ENCODE peak calls at places on chromosome 21, in four cellular contexts. One of them, this sample, is unnamed.

GRCh38 chr21:32298658-32299081 is at the start of gene MRAP:
- DNase-seq in activated B cell treated with CpG ODN at 0.5 μM for 24 hours: no peak
- DNase-seq in left ventricle myocardium inferior: no peak
- DNase-seq in naive thymus-derived CD8-positive, alpha-beta T cell: no peak
- DNase-seq in this sample: no peak

GRCh38 chr21:24225432-24225831 is 1381.8 kb downstream of the MRPL39 start:
- DNase-seq in activated B cell treated with CpG ODN at 0.5 μM for 24 hours: no peak
- DNase-seq in left ventricle myocardium inferior: no peak
- DNase-seq in naive thymus-derived CD8-positive, alpha-beta T cell: no peak
- DNase-seq in this sample: no peak

GRCh38 chr21:39208624-39209333 is 25.5 kb upstream of the PSMG1 start:
- DNase-seq in activated B cell treated with CpG ODN at 0.5 μM for 24 hours: no peak
- DNase-seq in left ventricle myocardium inferior: no peak
- DNase-seq in naive thymus-derived CD8-positive, alpha-beta T cell: no peak
- DNase-seq in this sample: no peak

GRCh38 chr21:28605138-28605537 is 387.5 kb downstream of the LTN1 start:
- DNase-seq in activated B cell treated with CpG ODN at 0.5 μM for 24 hours: no peak
- DNase-seq in left ventricle myocardium inferior: no peak
- DNase-seq in naive thymus-derived CD8-positive, alpha-beta T cell: peak
- DNase-seq in this sample: no peak

GRCh38 chr21:31985398-31985797 is 112.6 kb downstream of the HUNK start:
- DNase-seq in activated B cell treated with CpG ODN at 0.5 μM for 24 hours: no peak
- DNase-seq in left ventricle myocardium inferior: no peak
- DNase-seq in naive thymus-derived CD8-positive, alpha-beta T cell: no peak
- DNase-seq in this sample: no peak

GRCh38 chr21:44444286-44444931 is 10.9 kb upstream of the LRRC3 start:
- DNase-seq in activated B cell treated with CpG ODN at 0.5 μM for 24 hours: no peak
- DNase-seq in left ventricle myocardium inferior: peak
- DNase-seq in naive thymus-derived CD8-positive, alpha-beta T cell: no peak
- DNase-seq in this sample: no peak

GRCh38 chr21:42384184-42384583 is 11.7 kb downstream of the TMPRSS3 start:
- DNase-seq in activated B cell treated with CpG ODN at 0.5 μM for 24 hours: no peak
- DNase-seq in left ventricle myocardium inferior: no peak
- DNase-seq in naive thymus-derived CD8-positive, alpha-beta T cell: no peak
- DNase-seq in this sample: no peak

GRCh38 chr21:28308516-28308915 is 684.2 kb downstream of the LTN1 start:
- DNase-seq in activated B cell treated with CpG ODN at 0.5 μM for 24 hours: no peak
- DNase-seq in left ventricle myocardium inferior: no peak
- DNase-seq in naive thymus-derived CD8-positive, alpha-beta T cell: no peak
- DNase-seq in this sample: no peak

GRCh38 chr21:42475526-42476492 is 20.2 kb downstream of the RSPH1 start:
- DNase-seq in activated B cell treated with CpG ODN at 0.5 μM for 24 hours: no peak
- DNase-seq in left ventricle myocardium inferior: no peak
- DNase-seq in naive thymus-derived CD8-positive, alpha-beta T cell: no peak
- DNase-seq in this sample: peak

GRCh38 chr21:44932366-44933181 is 7.3 kb upstream of the SLX9 start:
- DNase-seq in activated B cell treated with CpG ODN at 0.5 μM for 24 hours: peak
- DNase-seq in left ventricle myocardium inferior: peak
- DNase-seq in naive thymus-derived CD8-positive, alpha-beta T cell: peak
- DNase-seq in this sample: no peak

GRCh38 chr21:38467369-38467768 is 30.9 kb downstream of the ERG start:
- DNase-seq in activated B cell treated with CpG ODN at 0.5 μM for 24 hours: no peak
- DNase-seq in left ventricle myocardium inferior: no peak
- DNase-seq in naive thymus-derived CD8-positive, alpha-beta T cell: no peak
- DNase-seq in this sample: no peak

GRCh38 chr21:39502631-39503030 is 50.9 kb downstream of the SH3BGR start:
- DNase-seq in activated B cell treated with CpG ODN at 0.5 μM for 24 hours: no peak
- DNase-seq in left ventricle myocardium inferior: no peak
- DNase-seq in naive thymus-derived CD8-positive, alpha-beta T cell: no peak
- DNase-seq in this sample: no peak

GRCh38 chr21:45460611-45461368 is 55.8 kb downstream of the COL18A1 start:
- DNase-seq in activated B cell treated with CpG ODN at 0.5 μM for 24 hours: no peak
- DNase-seq in left ventricle myocardium inferior: no peak
- DNase-seq in naive thymus-derived CD8-positive, alpha-beta T cell: no peak
- DNase-seq in this sample: no peak

GRCh38 chr21:23968008-23968407 is 1639.3 kb downstream of the MRPL39 start:
- DNase-seq in activated B cell treated with CpG ODN at 0.5 μM for 24 hours: no peak
- DNase-seq in left ventricle myocardium inferior: no peak
- DNase-seq in naive thymus-derived CD8-positive, alpha-beta T cell: no peak
- DNase-seq in this sample: no peak

GRCh38 chr21:14567557-14568279 is 21.6 kb upstream of the SAMSN1 start:
- DNase-seq in activated B cell treated with CpG ODN at 0.5 μM for 24 hours: no peak
- DNase-seq in left ventricle myocardium inferior: no peak
- DNase-seq in naive thymus-derived CD8-positive, alpha-beta T cell: no peak
- DNase-seq in this sample: no peak

GRCh38 chr21:43958364-43959158 is 53.5 kb upstream of the TRAPPC10 start:
- DNase-seq in activated B cell treated with CpG ODN at 0.5 μM for 24 hours: no peak
- DNase-seq in left ventricle myocardium inferior: no peak
- DNase-seq in naive thymus-derived CD8-positive, alpha-beta T cell: no peak
- DNase-seq in this sample: no peak

GRCh38 chr21:44800103-44800502 is 1.5 kb downstream of the UBE2G2 start:
- DNase-seq in activated B cell treated with CpG ODN at 0.5 μM for 24 hours: no peak
- DNase-seq in left ventricle myocardium inferior: no peak
- DNase-seq in naive thymus-derived CD8-positive, alpha-beta T cell: no peak
- DNase-seq in this sample: no peak

GRCh38 chr21:17818158-17819113 is 720 bp downstream of the C21orf91 start:
- DNase-seq in activated B cell treated with CpG ODN at 0.5 μM for 24 hours: no peak
- DNase-seq in left ventricle myocardium inferior: peak
- DNase-seq in naive thymus-derived CD8-positive, alpha-beta T cell: peak
- DNase-seq in this sample: peak

GRCh38 chr21:26752849-26753248 is 92.4 kb downstream of the ADAMTS1 start:
- DNase-seq in activated B cell treated with CpG ODN at 0.5 μM for 24 hours: no peak
- DNase-seq in left ventricle myocardium inferior: no peak
- DNase-seq in naive thymus-derived CD8-positive, alpha-beta T cell: no peak
- DNase-seq in this sample: no peak

GRCh38 chr21:42878993-42879787 is at the start of gene WDR4:
- DNase-seq in activated B cell treated with CpG ODN at 0.5 μM for 24 hours: peak
- DNase-seq in left ventricle myocardium inferior: peak
- DNase-seq in naive thymus-derived CD8-positive, alpha-beta T cell: peak
- DNase-seq in this sample: peak

GRCh38 chr21:44502559-44502958 is 37.4 kb downstream of the KRTAP10-1 start:
- DNase-seq in activated B cell treated with CpG ODN at 0.5 μM for 24 hours: no peak
- DNase-seq in left ventricle myocardium inferior: no peak
- DNase-seq in naive thymus-derived CD8-positive, alpha-beta T cell: no peak
- DNase-seq in this sample: no peak

GRCh38 chr21:31917108-31917507 is 44.3 kb downstream of the HUNK start:
- DNase-seq in activated B cell treated with CpG ODN at 0.5 μM for 24 hours: no peak
- DNase-seq in left ventricle myocardium inferior: no peak
- DNase-seq in naive thymus-derived CD8-positive, alpha-beta T cell: no peak
- DNase-seq in this sample: peak

GRCh38 chr21:34743831-34744230 is 75.0 kb downstream of the CLIC6 start:
- DNase-seq in activated B cell treated with CpG ODN at 0.5 μM for 24 hours: no peak
- DNase-seq in left ventricle myocardium inferior: no peak
- DNase-seq in naive thymus-derived CD8-positive, alpha-beta T cell: no peak
- DNase-seq in this sample: peak

GRCh38 chr21:36908260-36908908 is 58.1 kb downstream of the HLCS start:
- DNase-seq in activated B cell treated with CpG ODN at 0.5 μM for 24 hours: no peak
- DNase-seq in left ventricle myocardium inferior: no peak
- DNase-seq in naive thymus-derived CD8-positive, alpha-beta T cell: no peak
- DNase-seq in this sample: no peak

GRCh38 chr21:30227633-30228404 is 11.9 kb upstream of the CLDN8 start:
- DNase-seq in activated B cell treated with CpG ODN at 0.5 μM for 24 hours: no peak
- DNase-seq in left ventricle myocardium inferior: no peak
- DNase-seq in naive thymus-derived CD8-positive, alpha-beta T cell: no peak
- DNase-seq in this sample: peak

GRCh38 chr21:46316708-46317324 is 6.9 kb downstream of the C21orf58 start:
- DNase-seq in activated B cell treated with CpG ODN at 0.5 μM for 24 hours: no peak
- DNase-seq in left ventricle myocardium inferior: no peak
- DNase-seq in naive thymus-derived CD8-positive, alpha-beta T cell: no peak
- DNase-seq in this sample: no peak

GRCh38 chr21:15722591-15723324 is 7.0 kb upstream of the USP25 start:
- DNase-seq in activated B cell treated with CpG ODN at 0.5 μM for 24 hours: no peak
- DNase-seq in left ventricle myocardium inferior: no peak
- DNase-seq in naive thymus-derived CD8-positive, alpha-beta T cell: no peak
- DNase-seq in this sample: no peak

GRCh38 chr21:26148071-26148470 is 22.5 kb downstream of the APP start:
- DNase-seq in activated B cell treated with CpG ODN at 0.5 μM for 24 hours: no peak
- DNase-seq in left ventricle myocardium inferior: no peak
- DNase-seq in naive thymus-derived CD8-positive, alpha-beta T cell: no peak
- DNase-seq in this sample: no peak

GRCh38 chr21:35485364-35485763 is 436.3 kb upstream of the RUNX1 start:
- DNase-seq in activated B cell treated with CpG ODN at 0.5 μM for 24 hours: no peak
- DNase-seq in left ventricle myocardium inferior: no peak
- DNase-seq in naive thymus-derived CD8-positive, alpha-beta T cell: no peak
- DNase-seq in this sample: no peak

GRCh38 chr21:26011292-26011940 is 159.2 kb downstream of the APP start:
- DNase-seq in activated B cell treated with CpG ODN at 0.5 μM for 24 hours: no peak
- DNase-seq in left ventricle myocardium inferior: no peak
- DNase-seq in naive thymus-derived CD8-positive, alpha-beta T cell: no peak
- DNase-seq in this sample: no peak

GRCh38 chr21:43323244-43324005 is 103.5 kb downstream of the SIK1 start:
- DNase-seq in activated B cell treated with CpG ODN at 0.5 μM for 24 hours: no peak
- DNase-seq in left ventricle myocardium inferior: peak
- DNase-seq in naive thymus-derived CD8-positive, alpha-beta T cell: no peak
- DNase-seq in this sample: no peak

GRCh38 chr21:41874611-41875010 is 4.5 kb downstream of the PRDM15 start:
- DNase-seq in activated B cell treated with CpG ODN at 0.5 μM for 24 hours: no peak
- DNase-seq in left ventricle myocardium inferior: no peak
- DNase-seq in naive thymus-derived CD8-positive, alpha-beta T cell: no peak
- DNase-seq in this sample: no peak